ENCODE peak calls at places on chromosomes 11 and 22, in seven cellular contexts. One of them, this sample, is unnamed.

GRCh38 chr11:17579451-17579850 is 32.4 kb downstream of the OTOG start:
- DNase-seq in HCT116: no peak
- DNase-seq in HepG2: no peak
- DNase-seq in K562: no peak
- DNase-seq in SK-N-SH: no peak
- DNase-seq in GM12878: no peak
- DNase-seq in H1: no peak
- DNase-seq in this sample: no peak

GRCh38 chr11:112760378-112761060 is 200.7 kb upstream of the NCAM1 start:
- DNase-seq in HCT116: no peak
- DNase-seq in HepG2: no peak
- DNase-seq in K562: no peak
- DNase-seq in SK-N-SH: no peak
- DNase-seq in GM12878: no peak
- DNase-seq in H1: no peak
- DNase-seq in this sample: no peak

GRCh38 chr11:43359432-43359818 is 705 bp downstream of the TTC17 start:
- DNase-seq in HCT116: no peak
- DNase-seq in HepG2: peak; percentile 16
- DNase-seq in K562: no peak
- DNase-seq in SK-N-SH: peak; percentile 51
- DNase-seq in GM12878: peak; percentile 21
- DNase-seq in H1: no peak
- DNase-seq in this sample: no peak

GRCh38 chr11:63882555-63883242 is 34.3 kb downstream of the RCOR2 start:
- DNase-seq in HCT116: no peak
- DNase-seq in HepG2: no peak
- DNase-seq in K562: no peak
- DNase-seq in SK-N-SH: peak; percentile 79
- DNase-seq in GM12878: no peak
- DNase-seq in H1: no peak
- DNase-seq in this sample: no peak

GRCh38 chr22:43532301-43533050 is 120.7 kb downstream of the MPPED1 start:
- DNase-seq in HCT116: no peak
- DNase-seq in HepG2: no peak
- DNase-seq in K562: no peak
- DNase-seq in SK-N-SH: no peak
- DNase-seq in GM12878: no peak
- DNase-seq in H1: no peak
- DNase-seq in this sample: no peak

GRCh38 chr11:120180571-120181445 is 30.0 kb upstream of the OAF start:
- DNase-seq in HCT116: no peak
- DNase-seq in HepG2: peak; percentile 20
- DNase-seq in K562: no peak
- DNase-seq in SK-N-SH: no peak
- DNase-seq in GM12878: no peak
- DNase-seq in H1: peak; percentile 49
- DNase-seq in this sample: no peak

GRCh38 chr11:83006877-83007330 is 64.8 kb downstream of the RAB30 start:
- DNase-seq in HCT116: no peak
- DNase-seq in HepG2: no peak
- DNase-seq in K562: no peak
- DNase-seq in SK-N-SH: peak; percentile 64
- DNase-seq in GM12878: peak; percentile 75
- DNase-seq in H1: no peak
- DNase-seq in this sample: no peak

GRCh38 chr11:19345519-19345847 is 104.7 kb upstream of the E2F8 start:
- DNase-seq in HCT116: no peak
- DNase-seq in HepG2: no peak
- DNase-seq in K562: no peak
- DNase-seq in SK-N-SH: peak; percentile 81
- DNase-seq in GM12878: no peak
- DNase-seq in H1: no peak
- DNase-seq in this sample: no peak

GRCh38 chr22:44090571-44090905 is 66.4 kb downstream of the PARVB start:
- DNase-seq in HCT116: no peak
- DNase-seq in HepG2: no peak
- DNase-seq in K562: no peak
- DNase-seq in SK-N-SH: no peak
- DNase-seq in GM12878: no peak
- DNase-seq in H1: no peak
- DNase-seq in this sample: no peak

GRCh38 chr11:19242184-19242932 is 1.6 kb upstream of the E2F8 start:
- DNase-seq in HCT116: no peak
- DNase-seq in HepG2: no peak
- DNase-seq in K562: no peak
- DNase-seq in SK-N-SH: no peak
- DNase-seq in GM12878: no peak
- DNase-seq in H1: no peak
- DNase-seq in this sample: no peak

GRCh38 chr11:13772223-13773046 is 104.0 kb downstream of the FAR1 start:
- DNase-seq in HCT116: peak; percentile 67
- DNase-seq in HepG2: peak; percentile 58
- DNase-seq in K562: peak; percentile 25
- DNase-seq in SK-N-SH: peak; percentile 39
- DNase-seq in GM12878: peak; percentile 11
- DNase-seq in H1: peak; percentile 31
- DNase-seq in this sample: peak; percentile 43

GRCh38 chr11:37504066-37504611 is 906.1 kb upstream of the RAG2 start:
- DNase-seq in HCT116: no peak
- DNase-seq in HepG2: no peak
- DNase-seq in K562: no peak
- DNase-seq in SK-N-SH: no peak
- DNase-seq in GM12878: peak; percentile 78
- DNase-seq in H1: no peak
- DNase-seq in this sample: peak; percentile 5
- TF ChIP-seq SIN3A in HCT116: no peak
- TF ChIP-seq SIN3A in HepG2: no peak
- TF ChIP-seq SIN3A in K562: no peak
- TF ChIP-seq SIN3A in SK-N-SH: no peak
- TF ChIP-seq SIN3A in GM12878: no peak
- TF ChIP-seq SIN3A in H1: no peak
- TF ChIP-seq SIN3A in this sample: no peak

DNA sequence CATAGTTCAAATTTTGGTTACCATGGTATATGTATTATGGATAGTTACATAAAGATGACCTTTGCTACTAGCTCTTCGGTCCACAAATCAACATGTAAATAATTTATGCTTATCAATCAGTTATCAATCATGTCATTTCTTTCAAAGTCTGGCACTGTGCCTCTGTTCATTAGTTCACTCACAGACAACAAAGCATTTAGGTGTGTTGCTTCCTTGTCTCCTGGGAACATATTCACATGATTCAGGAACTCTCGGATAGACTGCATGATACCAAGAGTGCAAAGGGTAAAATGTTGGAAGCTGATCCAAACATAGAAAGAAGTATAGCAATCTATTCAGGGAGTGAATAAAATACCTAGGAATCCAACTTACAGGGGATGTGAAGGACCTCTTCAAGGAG is 14.3 kb upstream of the ACRV1 start:
- DNase-seq in HCT116: no peak
- DNase-seq in HepG2: no peak
- DNase-seq in K562: no peak
- DNase-seq in SK-N-SH: no peak
- DNase-seq in GM12878: no peak
- DNase-seq in H1: no peak
- DNase-seq in this sample: no peak
- TF ChIP-seq SIN3A in HCT116: no peak
- TF ChIP-seq SIN3A in HepG2: no peak
- TF ChIP-seq SIN3A in K562: no peak
- TF ChIP-seq SIN3A in SK-N-SH: no peak
- TF ChIP-seq SIN3A in GM12878: no peak
- TF ChIP-seq SIN3A in H1: no peak
- TF ChIP-seq SIN3A in this sample: no peak

GRCh38 chr11:92557848-92558247 is 333.2 kb downstream of the FAT3 start:
- DNase-seq in HCT116: no peak
- DNase-seq in HepG2: no peak
- DNase-seq in K562: no peak
- DNase-seq in SK-N-SH: peak; percentile 7
- DNase-seq in GM12878: no peak
- DNase-seq in H1: no peak
- DNase-seq in this sample: no peak
- TF ChIP-seq SIN3A in HCT116: no peak
- TF ChIP-seq SIN3A in HepG2: no peak
- TF ChIP-seq SIN3A in K562: no peak
- TF ChIP-seq SIN3A in SK-N-SH: no peak
- TF ChIP-seq SIN3A in GM12878: no peak
- TF ChIP-seq SIN3A in H1: no peak
- TF ChIP-seq SIN3A in this sample: no peak

GRCh38 chr11:92826136-92826535 is 143.3 kb upstream of the MTNR1B start:
- DNase-seq in HCT116: no peak
- DNase-seq in HepG2: no peak
- DNase-seq in K562: no peak
- DNase-seq in SK-N-SH: no peak
- DNase-seq in GM12878: no peak
- DNase-seq in H1: no peak
- DNase-seq in this sample: no peak
- TF ChIP-seq SIN3A in HCT116: no peak
- TF ChIP-seq SIN3A in HepG2: no peak
- TF ChIP-seq SIN3A in K562: no peak
- TF ChIP-seq SIN3A in SK-N-SH: no peak
- TF ChIP-seq SIN3A in GM12878: no peak
- TF ChIP-seq SIN3A in H1: no peak
- TF ChIP-seq SIN3A in this sample: no peak

GRCh38 chr11:65599216-65599954 is 3.8 kb upstream of the KCNK7 start:
- DNase-seq in HCT116: no peak
- DNase-seq in HepG2: no peak
- DNase-seq in K562: no peak
- DNase-seq in SK-N-SH: no peak
- DNase-seq in GM12878: no peak
- DNase-seq in H1: no peak
- DNase-seq in this sample: no peak
- TF ChIP-seq SIN3A in HCT116: no peak
- TF ChIP-seq SIN3A in HepG2: no peak
- TF ChIP-seq SIN3A in K562: no peak
- TF ChIP-seq SIN3A in SK-N-SH: no peak
- TF ChIP-seq SIN3A in GM12878: no peak
- TF ChIP-seq SIN3A in H1: no peak
- TF ChIP-seq SIN3A in this sample: no peak

GRCh38 chr11:10618490-10618889 is 50.0 kb upstream of the LYVE1 start:
- DNase-seq in HCT116: no peak
- DNase-seq in HepG2: no peak
- DNase-seq in K562: no peak
- DNase-seq in SK-N-SH: no peak
- DNase-seq in GM12878: no peak
- DNase-seq in H1: no peak
- DNase-seq in this sample: no peak
- TF ChIP-seq SIN3A in HCT116: no peak
- TF ChIP-seq SIN3A in HepG2: no peak
- TF ChIP-seq SIN3A in K562: no peak
- TF ChIP-seq SIN3A in SK-N-SH: no peak
- TF ChIP-seq SIN3A in GM12878: no peak
- TF ChIP-seq SIN3A in H1: no peak
- TF ChIP-seq SIN3A in this sample: no peak

DNA sequence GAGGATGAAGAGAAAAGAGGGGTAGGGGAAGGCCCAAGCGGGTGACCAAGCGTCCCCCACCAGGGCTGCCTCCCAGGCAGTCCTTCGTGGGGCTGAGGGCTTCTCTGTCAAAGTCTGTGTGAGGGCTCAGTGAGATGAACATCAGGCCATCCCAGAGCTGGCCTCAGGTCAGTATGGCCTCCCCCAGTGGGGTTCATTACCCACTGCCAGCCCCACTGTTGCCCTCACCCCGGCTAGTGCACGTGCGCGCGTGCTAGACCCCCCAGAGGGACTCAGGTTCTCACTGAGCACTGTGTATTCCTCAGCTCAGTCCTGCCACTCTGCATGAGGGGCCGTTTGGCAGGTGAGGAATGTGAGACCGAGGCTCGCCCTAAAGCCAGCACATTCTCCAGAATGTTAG is 3.3 kb downstream of the KDELR3 start:
- DNase-seq in HCT116: no peak
- DNase-seq in HepG2: no peak
- DNase-seq in K562: no peak
- DNase-seq in SK-N-SH: no peak
- DNase-seq in GM12878: no peak
- DNase-seq in H1: no peak
- DNase-seq in this sample: no peak
- TF ChIP-seq SIN3A in HCT116: no peak
- TF ChIP-seq SIN3A in HepG2: no peak
- TF ChIP-seq SIN3A in K562: no peak
- TF ChIP-seq SIN3A in SK-N-SH: no peak
- TF ChIP-seq SIN3A in GM12878: no peak
- TF ChIP-seq SIN3A in H1: no peak
- TF ChIP-seq SIN3A in this sample: no peak

This sample was measured in Panc1.